ENCODE peak calls at places on chromosome 21, in seven cellular contexts. A is cardiac fibroblast, G is kidney tubule cell, F is myocyte, L is HEK293T, T is IMR-90, V is GM12892. W is an unnamed sample.

GRCh38 chr21:28745131-28746055 is 247.3 kb downstream of the LTN1 start:
- DNase-seq in A (peak), G (peak), F (peak), L (peak), T (peak), V (no peak), W (peak)

GRCh38 chr21:41164981-41165650 is 2.8 kb upstream of the BACE2 start:
- DNase-seq in A (peak), G (peak), F (peak), L (no peak), T (peak), V (no peak), W (no peak)

GRCh38 chr21:45997205-45997494 is 15.6 kb downstream of the COL6A1 start:
- DNase-seq in A (no peak), G (no peak), F (no peak), L (no peak), T (no peak), V (peak), W (no peak)

GRCh38 chr21:31476551-31477120 is 132.6 kb upstream of the TIAM1 start:
- DNase-seq in A (peak), G (no peak), F (no peak), L (no peak), T (no peak), V (no peak), W (no peak)

GRCh38 chr21:46604975-46605758 is at the start of gene S100B:
- DNase-seq in A (no peak), G (no peak), F (no peak), L (no peak), T (no peak), V (no peak), W (no peak)

GRCh38 chr21:41952568-41953248 is 1.1 kb downstream of the C2CD2 start:
- DNase-seq in A (peak), G (peak), F (peak), L (no peak), T (peak), V (no peak), W (no peak)

GRCh38 chr21:42081138-42081537 is 10.0 kb downstream of the UMODL1 start:
- DNase-seq in A (peak), G (no peak), F (no peak), L (no peak), T (no peak), V (no peak), W (no peak)

GRCh38 chr21:17461014-17461413 is 51.8 kb upstream of the CXADR start:
- DNase-seq in A (peak), G (peak), F (peak), L (no peak), T (peak), V (no peak), W (peak)

GRCh38 chr21:31557956-31558838 is 101.3 kb upstream of the SOD1 start:
- DNase-seq in A (no peak), G (peak), F (peak), L (peak), T (no peak), V (no peak), W (no peak)

GRCh38 chr21:44965251-44966022 is 25.6 kb downstream of the SLX9 start:
- DNase-seq in A (peak), G (no peak), F (peak), L (no peak), T (peak), V (no peak), W (peak)

GRCh38 chr21:36260030-36260787 is 59.8 kb upstream of the MORC3 start:
- DNase-seq in A (peak), G (peak), F (peak), L (peak), T (peak), V (no peak), W (peak)

GRCh38 chr21:42039470-42039901 is 29.3 kb upstream of the ZBTB21 start:
- DNase-seq in A (peak), G (peak), F (no peak), L (no peak), T (peak), V (no peak), W (peak)

GRCh38 chr21:14215971-14216621 is at the start of gene RBM11:
- DNase-seq in A (peak), G (peak), F (peak), L (peak), T (peak), V (peak), W (no peak)

GRCh38 chr21:16605588-16605987 is 875.8 kb downstream of the USP25 start:
- DNase-seq in A (no peak), G (peak), F (no peak), L (no peak), T (no peak), V (no peak), W (no peak)

W was measured in AG09309.